ENCODE peak calls at places on chromosomes 16 and 17, in six cellular contexts. One of them, this sample, is unnamed.

GRCh38 chr17:28716740-28717577 is 709 bp downstream of the RAB34 start:
- DNase-seq in IMR-90: peak; percentile 19
- DNase-seq in breast epithelium: no peak
- DNase-seq in nephron progenitor cell: peak; percentile 58
- DNase-seq in coronary artery: no peak
- DNase-seq in lower lobe of right lung: peak; percentile 67
- DNase-seq in this sample: no peak

GRCh38 chr17:77420804-77421634 is 280.2 kb downstream of the SEC14L1 start:
- DNase-seq in IMR-90: peak; percentile 93
- DNase-seq in breast epithelium: no peak
- DNase-seq in nephron progenitor cell: peak; percentile 69
- DNase-seq in coronary artery: no peak
- DNase-seq in lower lobe of right lung: no peak
- DNase-seq in this sample: no peak

GRCh38 chr16:56814537-56815432 is 50.2 kb upstream of the SLC12A3 start:
- DNase-seq in IMR-90: no peak
- DNase-seq in breast epithelium: no peak
- DNase-seq in nephron progenitor cell: no peak
- DNase-seq in coronary artery: no peak
- DNase-seq in lower lobe of right lung: no peak
- DNase-seq in this sample: no peak

GRCh38 chr16:56987692-56988091 is 1.7 kb upstream of the NLRC5 start:
- DNase-seq in IMR-90: no peak
- DNase-seq in breast epithelium: no peak
- DNase-seq in nephron progenitor cell: no peak
- DNase-seq in coronary artery: no peak
- DNase-seq in lower lobe of right lung: no peak
- DNase-seq in this sample: no peak

GRCh38 chr17:41784207-41784744 is 2.2 kb downstream of the JUP start:
- DNase-seq in IMR-90: peak; percentile 71
- DNase-seq in breast epithelium: peak; percentile 67
- DNase-seq in nephron progenitor cell: peak; percentile 38
- DNase-seq in coronary artery: no peak
- DNase-seq in lower lobe of right lung: no peak
- DNase-seq in this sample: no peak

GRCh38 chr17:35651467-35651866 is 64.3 kb downstream of the AP2B1 start:
- DNase-seq in IMR-90: no peak
- DNase-seq in breast epithelium: no peak
- DNase-seq in nephron progenitor cell: no peak
- DNase-seq in coronary artery: no peak
- DNase-seq in lower lobe of right lung: no peak
- DNase-seq in this sample: no peak

GRCh38 chr17:39740357-39741111 is 2.8 kb downstream of the GRB7 start:
- DNase-seq in IMR-90: peak; percentile 45
- DNase-seq in breast epithelium: peak; percentile 81
- DNase-seq in nephron progenitor cell: no peak
- DNase-seq in coronary artery: no peak
- DNase-seq in lower lobe of right lung: no peak
- DNase-seq in this sample: no peak

GRCh38 chr16:588639-588888 is 1.3 kb upstream of the RAB40C start:
- DNase-seq in IMR-90: peak; percentile 80
- DNase-seq in breast epithelium: no peak
- DNase-seq in nephron progenitor cell: peak; percentile 56
- DNase-seq in coronary artery: peak; percentile 85
- DNase-seq in lower lobe of right lung: peak; percentile 79
- DNase-seq in this sample: no peak

GRCh38 chr17:50153650-50154575 is 3.4 kb upstream of the PPP1R9B start:
- DNase-seq in IMR-90: no peak
- DNase-seq in breast epithelium: no peak
- DNase-seq in nephron progenitor cell: no peak
- DNase-seq in coronary artery: no peak
- DNase-seq in lower lobe of right lung: no peak
- DNase-seq in this sample: no peak

GRCh38 chr17:41308251-41308917 is 725 bp downstream of the KRTAP16-1 start:
- DNase-seq in IMR-90: no peak
- DNase-seq in breast epithelium: peak; percentile 54
- DNase-seq in nephron progenitor cell: no peak
- DNase-seq in coronary artery: no peak
- DNase-seq in lower lobe of right lung: no peak
- DNase-seq in this sample: no peak

GRCh38 chr17:32020943-32021617 is 13.9 kb downstream of the LRRC37B start:
- DNase-seq in IMR-90: no peak
- DNase-seq in breast epithelium: no peak
- DNase-seq in nephron progenitor cell: no peak
- DNase-seq in coronary artery: no peak
- DNase-seq in lower lobe of right lung: no peak
- DNase-seq in this sample: no peak

GRCh38 chr17:12613566-12613965 is 52.1 kb upstream of the MYOCD start:
- DNase-seq in IMR-90: peak; percentile 89
- DNase-seq in breast epithelium: no peak
- DNase-seq in nephron progenitor cell: no peak
- DNase-seq in coronary artery: no peak
- DNase-seq in lower lobe of right lung: no peak
- DNase-seq in this sample: no peak

DNA sequence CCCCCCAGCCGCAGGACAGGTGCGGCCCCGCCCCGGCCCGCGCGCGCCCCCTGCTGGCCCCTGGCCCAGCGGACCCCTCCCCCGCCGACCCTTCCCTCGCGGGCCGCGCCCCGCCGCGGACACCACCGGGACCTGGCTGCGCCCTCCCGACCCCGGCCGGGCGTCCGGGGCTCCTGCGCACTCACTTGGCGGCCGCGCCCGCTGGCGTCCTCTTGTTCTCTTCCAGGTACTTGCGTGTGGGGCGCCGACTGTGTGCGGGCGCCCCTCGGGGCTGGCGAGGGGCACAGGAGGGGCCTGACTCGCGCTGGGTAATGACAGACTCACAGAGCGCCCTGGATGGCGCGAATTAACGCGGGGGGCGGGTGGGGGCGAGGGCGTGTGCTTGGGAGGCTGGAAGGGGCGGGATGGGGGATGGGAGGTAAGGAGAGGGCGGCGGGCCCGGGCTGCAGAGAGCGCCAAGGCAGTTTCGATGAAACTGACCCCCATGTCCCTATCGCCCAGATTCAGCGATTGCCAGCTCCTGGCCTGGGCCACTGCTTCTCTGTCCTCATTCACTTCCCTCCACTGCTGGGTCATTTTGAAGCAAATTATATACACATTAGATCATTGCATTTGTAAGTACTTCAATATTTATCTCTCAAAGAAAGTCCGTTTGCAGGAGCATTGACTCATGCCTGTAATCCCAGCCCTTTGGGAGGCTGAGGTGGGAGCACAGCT is 445 bp upstream of the DBNDD1 start:
- DNase-seq in IMR-90: peak; percentile 89
- DNase-seq in breast epithelium: no peak
- DNase-seq in nephron progenitor cell: peak; percentile 80
- DNase-seq in coronary artery: no peak
- DNase-seq in lower lobe of right lung: peak; percentile 62
- DNase-seq in this sample: no peak
- TF ChIP-seq CTCF in IMR-90: peak; percentile 35
- TF ChIP-seq CTCF in breast epithelium: no peak
- TF ChIP-seq CTCF in nephron progenitor cell: no peak
- TF ChIP-seq CTCF in coronary artery: no peak
- TF ChIP-seq CTCF in lower lobe of right lung: no peak
- TF ChIP-seq CTCF in this sample: peak; percentile 32

DNA sequence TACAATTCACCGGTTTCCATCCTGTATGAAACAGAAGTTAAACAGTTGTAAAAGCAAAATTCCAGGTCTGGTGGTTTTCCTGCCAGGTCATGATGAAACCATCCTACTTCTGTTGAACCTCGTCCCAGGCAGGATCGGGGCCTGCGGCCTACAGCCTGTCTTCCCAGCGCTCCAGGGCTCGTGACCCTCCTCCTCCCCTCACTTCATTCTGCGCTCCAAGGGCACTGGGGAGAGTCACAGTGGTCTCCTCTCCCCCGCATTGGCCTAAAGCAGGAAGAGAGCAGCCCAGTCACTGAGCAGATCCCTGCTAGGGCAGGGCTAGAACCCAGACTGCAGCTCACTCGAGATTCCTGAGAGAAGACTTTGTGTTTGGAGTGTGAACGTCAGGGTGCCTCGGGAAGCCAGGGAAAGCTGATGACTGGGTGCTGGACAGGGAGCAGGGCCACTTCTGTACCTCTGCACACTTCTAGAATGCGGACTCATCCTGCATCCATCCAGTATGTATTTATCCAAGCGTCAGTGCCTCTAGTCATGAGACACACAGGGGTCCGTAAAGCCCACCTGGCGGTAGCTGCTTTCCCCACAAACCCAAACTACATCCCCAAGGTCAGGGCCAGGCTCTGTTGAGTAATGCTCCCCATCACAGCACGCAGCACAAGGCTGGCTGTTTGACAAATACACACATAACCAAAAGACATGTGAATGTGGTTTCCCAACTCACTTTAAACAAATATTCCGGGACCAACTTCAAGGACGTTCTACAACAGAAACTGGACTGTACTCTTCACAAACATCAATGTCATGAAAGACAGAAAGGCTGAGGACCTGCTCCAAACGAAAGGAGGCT is 1.7 kb upstream of the ITGAE start:
- DNase-seq in IMR-90: peak; percentile 90
- DNase-seq in breast epithelium: no peak
- DNase-seq in nephron progenitor cell: no peak
- DNase-seq in coronary artery: no peak
- DNase-seq in lower lobe of right lung: no peak
- DNase-seq in this sample: no peak
- TF ChIP-seq CTCF in IMR-90: no peak
- TF ChIP-seq CTCF in breast epithelium: no peak
- TF ChIP-seq CTCF in nephron progenitor cell: no peak
- TF ChIP-seq CTCF in coronary artery: no peak
- TF ChIP-seq CTCF in lower lobe of right lung: no peak
- TF ChIP-seq CTCF in this sample: no peak

DNA sequence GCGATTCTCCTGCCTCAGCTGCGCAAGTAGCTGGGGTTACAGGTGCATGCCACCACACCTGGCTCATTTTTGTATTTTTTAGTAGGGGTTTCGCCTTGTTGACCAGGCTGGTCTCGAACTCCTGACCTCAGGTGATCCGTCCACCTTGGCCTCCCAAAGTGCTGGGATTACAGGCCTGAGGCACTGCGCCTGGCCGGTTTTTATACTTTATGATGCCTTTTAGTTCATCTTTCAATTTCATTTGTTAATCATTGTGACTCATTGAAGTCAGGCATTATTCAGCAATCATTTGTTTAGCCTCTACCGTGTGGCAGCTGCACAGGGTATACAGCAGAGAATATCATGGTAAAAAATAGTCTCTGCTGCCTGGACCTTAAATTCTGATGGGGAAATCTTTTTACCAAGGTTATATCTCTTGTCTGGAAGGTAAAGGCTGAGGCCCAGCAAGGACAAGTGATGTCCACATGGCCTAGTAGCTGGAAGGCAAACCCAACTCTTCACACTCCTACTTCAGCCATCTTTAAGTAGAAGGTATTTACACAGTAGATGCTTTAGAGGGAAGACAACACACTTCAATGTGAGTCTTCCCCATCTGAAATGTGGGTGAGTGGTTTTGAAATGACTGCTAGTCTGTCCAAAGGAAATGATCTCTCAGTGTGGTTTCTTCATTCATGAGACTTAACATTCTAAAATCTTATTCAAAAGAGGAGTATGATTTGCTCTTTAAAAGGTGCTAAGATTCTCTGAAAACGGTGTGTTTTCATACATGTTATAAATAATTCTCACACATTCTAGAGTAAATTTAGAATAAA is 2.4 kb downstream of the PRPSAP2 start:
- DNase-seq in IMR-90: peak; percentile 58
- DNase-seq in breast epithelium: no peak
- DNase-seq in nephron progenitor cell: no peak
- DNase-seq in coronary artery: peak; percentile 31
- DNase-seq in lower lobe of right lung: no peak
- DNase-seq in this sample: peak; percentile 10
- TF ChIP-seq CTCF in IMR-90: no peak
- TF ChIP-seq CTCF in breast epithelium: no peak
- TF ChIP-seq CTCF in nephron progenitor cell: no peak
- TF ChIP-seq CTCF in coronary artery: no peak
- TF ChIP-seq CTCF in lower lobe of right lung: no peak
- TF ChIP-seq CTCF in this sample: no peak

GRCh38 chr16:11613381-11614303 is 26.9 kb upstream of the LITAF start:
- DNase-seq in IMR-90: no peak
- DNase-seq in breast epithelium: no peak
- DNase-seq in nephron progenitor cell: no peak
- DNase-seq in coronary artery: no peak
- DNase-seq in lower lobe of right lung: peak; percentile 89
- DNase-seq in this sample: no peak
- TF ChIP-seq CTCF in IMR-90: no peak
- TF ChIP-seq CTCF in breast epithelium: no peak
- TF ChIP-seq CTCF in nephron progenitor cell: no peak
- TF ChIP-seq CTCF in coronary artery: no peak
- TF ChIP-seq CTCF in lower lobe of right lung: no peak
- TF ChIP-seq CTCF in this sample: no peak

DNA sequence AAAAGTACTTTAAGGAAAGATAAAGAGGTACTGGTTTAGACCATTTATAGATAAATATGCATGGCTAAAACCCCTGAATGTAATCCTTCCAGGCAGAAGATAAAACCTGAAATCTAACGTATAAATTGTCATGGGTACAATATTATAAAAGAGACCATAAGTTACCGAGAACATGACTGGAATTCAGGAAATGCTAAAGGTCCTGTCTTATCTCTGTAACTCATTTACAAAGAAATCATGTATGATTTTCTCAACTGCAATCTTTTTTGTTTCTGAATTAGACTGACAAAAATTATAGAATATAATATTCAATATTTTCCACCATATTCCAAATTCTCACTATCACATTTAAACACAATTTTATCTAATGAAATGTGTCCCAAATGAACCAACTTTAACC is 9.3 kb upstream of the KANSL1 start:
- DNase-seq in IMR-90: no peak
- DNase-seq in breast epithelium: no peak
- DNase-seq in nephron progenitor cell: no peak
- DNase-seq in coronary artery: no peak
- DNase-seq in lower lobe of right lung: no peak
- DNase-seq in this sample: no peak
- TF ChIP-seq CTCF in IMR-90: no peak
- TF ChIP-seq CTCF in breast epithelium: no peak
- TF ChIP-seq CTCF in nephron progenitor cell: no peak
- TF ChIP-seq CTCF in coronary artery: no peak
- TF ChIP-seq CTCF in lower lobe of right lung: no peak
- TF ChIP-seq CTCF in this sample: no peak